ENCODE peak calls at places on chromosome 22, in nine cellular contexts. One of them, this sample, is unnamed.

GRCh38 chr22:28018461-28018927 is 99.4 kb upstream of the PITPNB start:
- DNase-seq in uterus: peak; percentile 11
- DNase-seq in psoas muscle: peak; percentile 6
- DNase-seq in left ventricle myocardium inferior: peak; percentile 8
- DNase-seq in body of pancreas: peak; percentile 7
- DNase-seq in A549: no peak
- DNase-seq in K562: no peak
- DNase-seq in spleen: peak; percentile 60
- DNase-seq in substantia nigra: no peak
- DNase-seq in this sample: no peak

GRCh38 chr22:43152355-43153071 is 1.2 kb downstream of the TSPO start:
- DNase-seq in psoas muscle: peak; percentile 75
- DNase-seq in uterus: peak; percentile 60
- DNase-seq in substantia nigra: peak; percentile 29
- DNase-seq in body of pancreas: peak; percentile 88
- DNase-seq in left ventricle myocardium inferior: peak; percentile 79
- DNase-seq in spleen: peak; percentile 96
- DNase-seq in A549: peak; percentile 55
- DNase-seq in K562: peak; percentile 25
- DNase-seq in this sample: no peak

GRCh38 chr22:27844656-27845602 is 43.4 kb upstream of the MN1 start:
- DNase-seq in A549: no peak
- DNase-seq in K562: no peak
- DNase-seq in substantia nigra: no peak
- DNase-seq in uterus: peak; percentile 70
- DNase-seq in left ventricle myocardium inferior: no peak
- DNase-seq in spleen: no peak
- DNase-seq in body of pancreas: no peak
- DNase-seq in psoas muscle: no peak
- DNase-seq in this sample: no peak

GRCh38 chr22:46533434-46533833 is 4.0 kb downstream of the CELSR1 start:
- DNase-seq in body of pancreas: no peak
- DNase-seq in K562: peak; percentile 20
- DNase-seq in A549: peak; percentile 87
- DNase-seq in uterus: no peak
- DNase-seq in left ventricle myocardium inferior: no peak
- DNase-seq in psoas muscle: no peak
- DNase-seq in spleen: no peak
- DNase-seq in substantia nigra: no peak
- DNase-seq in this sample: no peak

GRCh38 chr22:47094861-47095330 is 332.4 kb downstream of the TBC1D22A start:
- DNase-seq in psoas muscle: no peak
- DNase-seq in K562: no peak
- DNase-seq in substantia nigra: no peak
- DNase-seq in spleen: no peak
- DNase-seq in A549: no peak
- DNase-seq in body of pancreas: no peak
- DNase-seq in uterus: no peak
- DNase-seq in left ventricle myocardium inferior: no peak
- DNase-seq in this sample: no peak

GRCh38 chr22:41940853-41941765 is 5.8 kb downstream of the CENPM start:
- DNase-seq in K562: peak; percentile 79
- DNase-seq in psoas muscle: peak; percentile 86
- DNase-seq in spleen: peak; percentile 95
- DNase-seq in left ventricle myocardium inferior: peak; percentile 85
- DNase-seq in substantia nigra: peak; percentile 23
- DNase-seq in body of pancreas: peak; percentile 88
- DNase-seq in A549: peak; percentile 74
- DNase-seq in uterus: peak; percentile 85
- DNase-seq in this sample: peak; percentile 79

GRCh38 chr22:25484916-25485315 is 79.6 kb upstream of the GRK3 start:
- DNase-seq in uterus: no peak
- DNase-seq in spleen: no peak
- DNase-seq in K562: no peak
- DNase-seq in A549: no peak
- DNase-seq in left ventricle myocardium inferior: no peak
- DNase-seq in body of pancreas: no peak
- DNase-seq in psoas muscle: no peak
- DNase-seq in substantia nigra: no peak
- DNase-seq in this sample: no peak

GRCh38 chr22:48974443-48975251 is 853.0 kb downstream of the BRD1 start:
- DNase-seq in A549: no peak
- DNase-seq in left ventricle myocardium inferior: no peak
- DNase-seq in psoas muscle: no peak
- DNase-seq in uterus: no peak
- DNase-seq in substantia nigra: no peak
- DNase-seq in spleen: no peak
- DNase-seq in body of pancreas: no peak
- DNase-seq in K562: no peak
- DNase-seq in this sample: no peak

GRCh38 chr22:24146791-24147353 is 34.4 kb upstream of the SUSD2 start:
- DNase-seq in K562: no peak
- DNase-seq in substantia nigra: no peak
- DNase-seq in spleen: no peak
- DNase-seq in left ventricle myocardium inferior: peak; percentile 45
- DNase-seq in A549: no peak
- DNase-seq in uterus: peak; percentile 64
- DNase-seq in psoas muscle: no peak
- DNase-seq in body of pancreas: peak; percentile 58
- DNase-seq in this sample: no peak

GRCh38 chr22:23217171-23218052 is 37.1 kb downstream of the BCR start:
- DNase-seq in substantia nigra: no peak
- DNase-seq in psoas muscle: no peak
- DNase-seq in K562: no peak
- DNase-seq in left ventricle myocardium inferior: peak; percentile 43
- DNase-seq in A549: no peak
- DNase-seq in spleen: peak; percentile 89
- DNase-seq in uterus: no peak
- DNase-seq in body of pancreas: no peak
- DNase-seq in this sample: no peak

DNA sequence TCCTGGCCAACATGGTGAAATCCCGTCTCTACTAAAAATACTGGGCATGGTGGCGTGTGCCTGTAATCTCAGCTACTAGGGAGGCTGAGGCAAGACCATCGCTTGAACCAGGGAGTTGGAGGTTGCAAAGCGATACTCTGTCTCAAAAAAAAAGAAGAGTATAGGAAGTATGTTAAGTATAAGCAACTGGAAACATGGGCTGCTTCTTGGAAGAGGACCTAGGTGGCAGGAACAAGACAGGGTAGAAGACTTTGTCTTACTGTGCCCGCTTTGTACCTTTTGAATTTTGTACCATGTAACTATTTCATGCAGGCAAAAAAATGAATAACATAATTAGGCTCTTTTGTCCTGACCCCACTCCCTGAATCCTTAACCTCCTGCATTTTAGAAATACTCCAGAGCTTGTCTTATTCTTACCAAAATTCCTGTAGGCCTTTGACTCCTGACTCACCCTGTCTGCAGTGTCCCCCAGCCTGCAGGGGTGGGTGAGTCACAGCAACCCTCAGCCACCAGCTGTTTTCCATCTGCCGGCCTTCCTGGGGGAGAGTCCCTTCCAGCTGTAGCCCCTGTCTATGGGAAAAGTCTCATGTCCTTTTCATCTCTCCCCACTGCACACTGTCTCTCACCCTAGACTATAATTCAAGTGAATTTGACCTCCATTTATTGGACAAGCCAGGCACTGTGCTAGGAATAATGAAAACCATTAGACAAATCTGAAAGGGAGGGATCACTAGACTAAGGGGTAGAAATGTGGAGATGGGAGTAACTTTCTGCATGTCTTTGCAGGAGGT is 41.8 kb downstream of the TXN2 start:
- DNase-seq in A549: peak; percentile 55
- DNase-seq in substantia nigra: no peak
- DNase-seq in left ventricle myocardium inferior: peak; percentile 67
- DNase-seq in psoas muscle: peak; percentile 51
- DNase-seq in K562: peak; percentile 56
- DNase-seq in spleen: no peak
- DNase-seq in body of pancreas: peak; percentile 79
- DNase-seq in uterus: peak; percentile 86
- DNase-seq in this sample: no peak
- H3K27ac ChIP-seq in A549: peak overlapping the region; percentile 79
- H3K27ac ChIP-seq in substantia nigra: no peak overlapping the region
- H3K27ac ChIP-seq in left ventricle myocardium inferior: peak overlapping the region; percentile 65
- H3K27ac ChIP-seq in psoas muscle: peak overlapping the region; percentile 9
- H3K27ac ChIP-seq in K562: no peak overlapping the region
- H3K27ac ChIP-seq in spleen: peak overlapping the region; percentile 17
- H3K27ac ChIP-seq in body of pancreas: peak overlapping the region; percentile 67
- H3K27ac ChIP-seq in uterus: peak overlapping the region; percentile 73
- H3K27ac ChIP-seq in this sample: no peak overlapping the region

GRCh38 chr22:20029550-20030225 is 8.8 kb downstream of the TANGO2 start:
- DNase-seq in A549: no peak
- DNase-seq in K562: no peak
- DNase-seq in spleen: no peak
- DNase-seq in psoas muscle: no peak
- DNase-seq in substantia nigra: no peak
- DNase-seq in body of pancreas: no peak
- DNase-seq in uterus: no peak
- DNase-seq in left ventricle myocardium inferior: no peak
- DNase-seq in this sample: no peak

GRCh38 chr22:20033045-20033706 is 12.3 kb downstream of the TANGO2 start:
- DNase-seq in psoas muscle: peak; percentile 61
- DNase-seq in substantia nigra: peak; percentile 16
- DNase-seq in uterus: no peak
- DNase-seq in left ventricle myocardium inferior: peak; percentile 73
- DNase-seq in body of pancreas: peak; percentile 71
- DNase-seq in spleen: no peak
- DNase-seq in K562: no peak
- DNase-seq in A549: no peak
- DNase-seq in this sample: peak; percentile 62

GRCh38 chr22:20034143-20034542 is 13.2 kb downstream of the TANGO2 start:
- DNase-seq in psoas muscle: no peak
- DNase-seq in A549: no peak
- DNase-seq in left ventricle myocardium inferior: no peak
- DNase-seq in uterus: no peak
- DNase-seq in spleen: no peak
- DNase-seq in substantia nigra: no peak
- DNase-seq in body of pancreas: no peak
- DNase-seq in K562: no peak
- DNase-seq in this sample: no peak

GRCh38 chr22:20032407-20032991 is 11.6 kb downstream of the TANGO2 start:
- DNase-seq in uterus: no peak
- DNase-seq in body of pancreas: peak; percentile 69
- DNase-seq in A549: no peak
- DNase-seq in substantia nigra: no peak
- DNase-seq in spleen: no peak
- DNase-seq in psoas muscle: no peak
- DNase-seq in left ventricle myocardium inferior: no peak
- DNase-seq in K562: no peak
- DNase-seq in this sample: no peak

GRCh38 chr22:20031732-20032406 is 11.0 kb downstream of the TANGO2 start:
- DNase-seq in A549: no peak
- DNase-seq in substantia nigra: no peak
- DNase-seq in K562: no peak
- DNase-seq in left ventricle myocardium inferior: no peak
- DNase-seq in spleen: no peak
- DNase-seq in psoas muscle: no peak
- DNase-seq in body of pancreas: no peak
- DNase-seq in uterus: no peak
- DNase-seq in this sample: no peak
- H3K27ac ChIP-seq in A549: no peak overlapping the region
- H3K27ac ChIP-seq in substantia nigra: no peak overlapping the region
- H3K27ac ChIP-seq in K562: no peak overlapping the region
- H3K27ac ChIP-seq in left ventricle myocardium inferior: peak overlapping the region; percentile 85
- H3K27ac ChIP-seq in spleen: peak overlapping the region; percentile 70
- H3K27ac ChIP-seq in psoas muscle: no peak overlapping the region
- H3K27ac ChIP-seq in body of pancreas: peak overlapping the region; percentile 25
- H3K27ac ChIP-seq in uterus: no peak overlapping the region
- H3K27ac ChIP-seq in this sample: no peak overlapping the region

GRCh38 chr22:31647516-31647915 is 14.5 kb downstream of the PISD start:
- DNase-seq in spleen: no peak
- DNase-seq in substantia nigra: no peak
- DNase-seq in left ventricle myocardium inferior: no peak
- DNase-seq in body of pancreas: no peak
- DNase-seq in psoas muscle: no peak
- DNase-seq in uterus: no peak
- DNase-seq in A549: no peak
- DNase-seq in K562: no peak
- DNase-seq in this sample: no peak
- H3K27ac ChIP-seq in spleen: no peak overlapping the region
- H3K27ac ChIP-seq in substantia nigra: no peak overlapping the region
- H3K27ac ChIP-seq in left ventricle myocardium inferior: no peak overlapping the region
- H3K27ac ChIP-seq in body of pancreas: no peak overlapping the region
- H3K27ac ChIP-seq in psoas muscle: no peak overlapping the region
- H3K27ac ChIP-seq in uterus: no peak overlapping the region
- H3K27ac ChIP-seq in A549: peak overlapping the region; percentile 76
- H3K27ac ChIP-seq in K562: no peak overlapping the region
- H3K27ac ChIP-seq in this sample: no peak overlapping the region

GRCh38 chr22:17733484-17733883 is 40.8 kb downstream of the BID start:
- DNase-seq in left ventricle myocardium inferior: no peak
- DNase-seq in uterus: no peak
- DNase-seq in A549: no peak
- DNase-seq in psoas muscle: no peak
- DNase-seq in spleen: no peak
- DNase-seq in substantia nigra: no peak
- DNase-seq in K562: no peak
- DNase-seq in body of pancreas: no peak
- DNase-seq in this sample: no peak
- H3K27ac ChIP-seq in left ventricle myocardium inferior: no peak overlapping the region
- H3K27ac ChIP-seq in uterus: no peak overlapping the region
- H3K27ac ChIP-seq in A549: no peak overlapping the region
- H3K27ac ChIP-seq in psoas muscle: no peak overlapping the region
- H3K27ac ChIP-seq in spleen: no peak overlapping the region
- H3K27ac ChIP-seq in substantia nigra: no peak overlapping the region
- H3K27ac ChIP-seq in K562: no peak overlapping the region
- H3K27ac ChIP-seq in body of pancreas: no peak overlapping the region
- H3K27ac ChIP-seq in this sample: no peak overlapping the region